ENCODE peak calls at places on chromosomes 6 and 20, in eight cellular contexts. One of them, this sample, is unnamed.
A peak's percentile ranks its signal among the peaks of the same experiment; 100 is the strongest.

GRCh38 chr6:129967427-129967826 is 51.0 kb upstream of the L3MBTL3 start:
- DNase-seq in PC-3: no peak
- DNase-seq in Peyer's patch: no peak
- DNase-seq in ascending aorta: no peak
- DNase-seq in CD8-positive, alpha-beta T cell: no peak
- DNase-seq in colonic mucosa: no peak
- DNase-seq in BJ: no peak
- DNase-seq in HCT116: no peak
- DNase-seq in this sample: no peak

GRCh38 chr20:17969276-17969883 is 562 bp downstream of the MGME1 start:
- DNase-seq in colonic mucosa: peak; percentile 63
- DNase-seq in PC-3: peak; percentile 51
- DNase-seq in Peyer's patch: no peak
- DNase-seq in HCT116: no peak
- DNase-seq in BJ: no peak
- DNase-seq in CD8-positive, alpha-beta T cell: no peak
- DNase-seq in ascending aorta: no peak
- DNase-seq in this sample: no peak

GRCh38 chr20:18314786-18315406 is 26.6 kb downstream of the ZNF133 start:
- DNase-seq in CD8-positive, alpha-beta T cell: no peak
- DNase-seq in HCT116: no peak
- DNase-seq in PC-3: peak; percentile 98
- DNase-seq in ascending aorta: no peak
- DNase-seq in Peyer's patch: no peak
- DNase-seq in BJ: peak; percentile 19
- DNase-seq in colonic mucosa: no peak
- DNase-seq in this sample: no peak

GRCh38 chr6:122799916-122800701 is 11.1 kb downstream of the SMPDL3A start:
- DNase-seq in BJ: no peak
- DNase-seq in PC-3: peak; percentile 63
- DNase-seq in colonic mucosa: no peak
- DNase-seq in Peyer's patch: no peak
- DNase-seq in ascending aorta: no peak
- DNase-seq in HCT116: no peak
- DNase-seq in CD8-positive, alpha-beta T cell: no peak
- DNase-seq in this sample: no peak

GRCh38 chr6:146968041-146968760 is 236.0 kb upstream of the STXBP5 start:
- DNase-seq in HCT116: no peak
- DNase-seq in ascending aorta: no peak
- DNase-seq in BJ: peak; percentile 36
- DNase-seq in colonic mucosa: no peak
- DNase-seq in Peyer's patch: no peak
- DNase-seq in CD8-positive, alpha-beta T cell: no peak
- DNase-seq in PC-3: peak; percentile 94
- DNase-seq in this sample: no peak

GRCh38 chr6:99119109-99120031 is 171.6 kb upstream of the FBXL4 start:
- DNase-seq in PC-3: peak; percentile 57
- DNase-seq in BJ: no peak
- DNase-seq in ascending aorta: no peak
- DNase-seq in CD8-positive, alpha-beta T cell: peak; percentile 21
- DNase-seq in HCT116: peak; percentile 12
- DNase-seq in Peyer's patch: no peak
- DNase-seq in colonic mucosa: peak; percentile 33
- DNase-seq in this sample: no peak

GRCh38 chr20:25493748-25494505 is 86.5 kb downstream of the GINS1 start:
- DNase-seq in ascending aorta: no peak
- DNase-seq in PC-3: no peak
- DNase-seq in CD8-positive, alpha-beta T cell: no peak
- DNase-seq in Peyer's patch: no peak
- DNase-seq in colonic mucosa: no peak
- DNase-seq in BJ: no peak
- DNase-seq in HCT116: no peak
- DNase-seq in this sample: no peak

GRCh38 chr20:58661298-58662141 is 10.4 kb downstream of the STX16 start:
- DNase-seq in HCT116: no peak
- DNase-seq in Peyer's patch: no peak
- DNase-seq in ascending aorta: no peak
- DNase-seq in PC-3: no peak
- DNase-seq in colonic mucosa: no peak
- DNase-seq in CD8-positive, alpha-beta T cell: peak; percentile 44
- DNase-seq in BJ: no peak
- DNase-seq in this sample: no peak

GRCh38 chr6:24139639-24140038 is 13.6 kb downstream of the NRSN1 start:
- DNase-seq in colonic mucosa: no peak
- DNase-seq in HCT116: no peak
- DNase-seq in PC-3: no peak
- DNase-seq in BJ: no peak
- DNase-seq in Peyer's patch: no peak
- DNase-seq in CD8-positive, alpha-beta T cell: no peak
- DNase-seq in ascending aorta: no peak
- DNase-seq in this sample: no peak

GRCh38 chr6:10541591-10541990 is 20.4 kb downstream of the GCNT2 start:
- DNase-seq in colonic mucosa: no peak
- DNase-seq in ascending aorta: no peak
- DNase-seq in BJ: no peak
- DNase-seq in Peyer's patch: no peak
- DNase-seq in HCT116: no peak
- DNase-seq in CD8-positive, alpha-beta T cell: no peak
- DNase-seq in PC-3: no peak
- DNase-seq in this sample: no peak

GRCh38 chr20:21339499-21339898 is 36.4 kb downstream of the XRN2 start:
- DNase-seq in colonic mucosa: no peak
- DNase-seq in BJ: no peak
- DNase-seq in Peyer's patch: no peak
- DNase-seq in ascending aorta: no peak
- DNase-seq in HCT116: no peak
- DNase-seq in CD8-positive, alpha-beta T cell: no peak
- DNase-seq in PC-3: no peak
- DNase-seq in this sample: no peak

GRCh38 chr20:21340991-21341722 is 38.0 kb downstream of the XRN2 start:
- DNase-seq in colonic mucosa: no peak
- DNase-seq in BJ: no peak
- DNase-seq in ascending aorta: no peak
- DNase-seq in CD8-positive, alpha-beta T cell: no peak
- DNase-seq in HCT116: no peak
- DNase-seq in Peyer's patch: no peak
- DNase-seq in PC-3: no peak
- DNase-seq in this sample: no peak

GRCh38 chr20:21342656-21343345 is 39.7 kb downstream of the XRN2 start:
- DNase-seq in ascending aorta: no peak
- DNase-seq in BJ: no peak
- DNase-seq in PC-3: no peak
- DNase-seq in colonic mucosa: no peak
- DNase-seq in Peyer's patch: no peak
- DNase-seq in CD8-positive, alpha-beta T cell: no peak
- DNase-seq in HCT116: no peak
- DNase-seq in this sample: no peak

GRCh38 chr20:21344216-21344615 is 41.1 kb downstream of the XRN2 start:
- DNase-seq in Peyer's patch: no peak
- DNase-seq in HCT116: no peak
- DNase-seq in colonic mucosa: no peak
- DNase-seq in BJ: no peak
- DNase-seq in PC-3: no peak
- DNase-seq in ascending aorta: no peak
- DNase-seq in CD8-positive, alpha-beta T cell: no peak
- DNase-seq in this sample: no peak

GRCh38 chr20:21344961-21345360 is 41.8 kb downstream of the XRN2 start:
- DNase-seq in colonic mucosa: no peak
- DNase-seq in Peyer's patch: no peak
- DNase-seq in BJ: no peak
- DNase-seq in CD8-positive, alpha-beta T cell: no peak
- DNase-seq in HCT116: no peak
- DNase-seq in ascending aorta: no peak
- DNase-seq in PC-3: no peak
- DNase-seq in this sample: no peak
- H3K36me3 ChIP-seq in colonic mucosa: peaks cover 12% of the 10 kb centered on the region
- H3K36me3 ChIP-seq in Peyer's patch: no peaks in the 10 kb centered on the region
- H3K36me3 ChIP-seq in BJ: peaks cover 3% of the 10 kb centered on the region
- H3K36me3 ChIP-seq in CD8-positive, alpha-beta T cell: peaks cover 28% of the 10 kb centered on the region
- H3K36me3 ChIP-seq in HCT116: peaks cover 43% of the 10 kb centered on the region
- H3K36me3 ChIP-seq in ascending aorta: peaks cover 69% of the 10 kb centered on the region
- H3K36me3 ChIP-seq in PC-3: peaks cover 70% of the 10 kb centered on the region
- H3K36me3 ChIP-seq in this sample: no peaks in the 10 kb centered on the region

DNA sequence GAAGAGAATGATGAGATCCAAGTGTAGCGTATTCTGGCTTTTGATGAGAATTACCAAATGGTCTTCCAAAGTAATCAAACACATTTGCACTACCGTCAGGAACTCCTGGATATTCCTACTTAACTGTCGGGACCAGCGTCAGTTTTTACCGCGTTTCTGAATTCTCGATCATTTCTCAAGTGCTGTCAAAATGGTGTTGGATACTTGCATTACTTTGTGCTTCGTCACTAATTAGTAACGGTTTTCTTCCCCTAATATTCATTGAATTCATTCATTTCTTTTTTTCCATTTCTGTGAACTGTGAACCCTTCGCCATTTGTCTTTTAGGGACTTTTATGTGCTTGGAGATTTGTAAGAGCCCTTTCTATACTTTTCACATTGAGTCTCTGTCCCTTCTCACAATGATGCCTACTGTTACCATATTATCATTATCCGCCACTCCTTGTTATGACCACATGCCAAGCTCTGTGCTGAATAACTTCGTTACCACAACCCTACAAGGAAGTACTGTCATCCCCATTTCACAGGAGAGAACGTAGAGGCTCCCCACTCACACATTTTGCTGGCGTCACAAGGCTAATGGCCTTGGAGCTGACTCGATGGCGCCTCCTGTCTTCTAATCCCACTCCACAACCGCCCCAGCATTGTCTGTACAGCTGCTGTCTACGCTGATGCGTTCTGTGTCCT is 74.2 kb upstream of the QKI start:
- DNase-seq in BJ: no peak
- DNase-seq in ascending aorta: no peak
- DNase-seq in Peyer's patch: no peak
- DNase-seq in PC-3: no peak
- DNase-seq in colonic mucosa: no peak
- DNase-seq in CD8-positive, alpha-beta T cell: no peak
- DNase-seq in HCT116: no peak
- DNase-seq in this sample: no peak
- TF ChIP-seq CTCF in BJ: no peak
- TF ChIP-seq CTCF in ascending aorta: no peak
- TF ChIP-seq CTCF in Peyer's patch: no peak
- TF ChIP-seq CTCF in PC-3: peak; percentile 31
- TF ChIP-seq CTCF in colonic mucosa: no peak
- TF ChIP-seq CTCF in CD8-positive, alpha-beta T cell: no peak
- TF ChIP-seq CTCF in HCT116: no peak
- TF ChIP-seq CTCF in this sample: no peak

GRCh38 chr6:123895346-123895745 is 91.7 kb downstream of the NKAIN2 start:
- DNase-seq in CD8-positive, alpha-beta T cell: no peak
- DNase-seq in Peyer's patch: no peak
- DNase-seq in colonic mucosa: no peak
- DNase-seq in ascending aorta: no peak
- DNase-seq in HCT116: no peak
- DNase-seq in BJ: no peak
- DNase-seq in PC-3: no peak
- DNase-seq in this sample: no peak

GRCh38 chr6:123901441-123901840 is 97.8 kb downstream of the NKAIN2 start:
- DNase-seq in CD8-positive, alpha-beta T cell: no peak
- DNase-seq in BJ: no peak
- DNase-seq in colonic mucosa: no peak
- DNase-seq in PC-3: no peak
- DNase-seq in ascending aorta: no peak
- DNase-seq in Peyer's patch: no peak
- DNase-seq in HCT116: no peak
- DNase-seq in this sample: no peak

GRCh38 chr6:123904228-123904627 is 100.6 kb downstream of the NKAIN2 start:
- DNase-seq in Peyer's patch: no peak
- DNase-seq in HCT116: no peak
- DNase-seq in BJ: no peak
- DNase-seq in PC-3: no peak
- DNase-seq in ascending aorta: no peak
- DNase-seq in colonic mucosa: no peak
- DNase-seq in CD8-positive, alpha-beta T cell: no peak
- DNase-seq in this sample: no peak

GRCh38 chr6:123898669-123899068 is 95.0 kb downstream of the NKAIN2 start:
- DNase-seq in colonic mucosa: no peak
- DNase-seq in Peyer's patch: no peak
- DNase-seq in PC-3: no peak
- DNase-seq in CD8-positive, alpha-beta T cell: no peak
- DNase-seq in BJ: no peak
- DNase-seq in ascending aorta: no peak
- DNase-seq in HCT116: no peak
- DNase-seq in this sample: no peak

DNA sequence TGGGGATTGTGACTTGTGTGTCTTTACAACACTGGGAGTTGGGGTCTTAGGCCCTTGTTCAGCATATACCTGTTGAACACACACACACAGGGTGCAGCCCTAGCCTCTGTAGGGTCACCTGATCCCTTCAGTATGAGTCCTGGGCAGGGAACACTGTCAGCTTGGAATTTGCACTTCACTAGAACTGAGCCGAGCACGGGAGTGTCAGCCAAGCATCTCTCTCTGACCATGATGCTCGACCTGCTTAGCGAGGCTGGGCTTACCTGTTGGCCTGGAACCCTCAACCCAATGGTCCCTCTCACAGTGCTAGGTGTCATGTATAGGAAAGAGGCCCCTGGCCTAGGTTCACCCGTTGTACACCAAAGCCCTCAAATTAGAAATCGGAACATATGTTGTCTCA is 96.1 kb downstream of the NKAIN2 start:
- DNase-seq in Peyer's patch: no peak
- DNase-seq in ascending aorta: no peak
- DNase-seq in PC-3: no peak
- DNase-seq in colonic mucosa: no peak
- DNase-seq in HCT116: no peak
- DNase-seq in CD8-positive, alpha-beta T cell: no peak
- DNase-seq in BJ: no peak
- DNase-seq in this sample: no peak
- H3K36me3 ChIP-seq in Peyer's patch: no peaks in the 10 kb centered on the region
- H3K36me3 ChIP-seq in ascending aorta: no peaks in the 10 kb centered on the region
- H3K36me3 ChIP-seq in PC-3: no peaks in the 10 kb centered on the region
- H3K36me3 ChIP-seq in colonic mucosa: no peaks in the 10 kb centered on the region
- H3K36me3 ChIP-seq in HCT116: no peaks in the 10 kb centered on the region
- H3K36me3 ChIP-seq in CD8-positive, alpha-beta T cell: no peaks in the 10 kb centered on the region
- H3K36me3 ChIP-seq in BJ: no peaks in the 10 kb centered on the region
- H3K36me3 ChIP-seq in this sample: no peaks in the 10 kb centered on the region

DNA sequence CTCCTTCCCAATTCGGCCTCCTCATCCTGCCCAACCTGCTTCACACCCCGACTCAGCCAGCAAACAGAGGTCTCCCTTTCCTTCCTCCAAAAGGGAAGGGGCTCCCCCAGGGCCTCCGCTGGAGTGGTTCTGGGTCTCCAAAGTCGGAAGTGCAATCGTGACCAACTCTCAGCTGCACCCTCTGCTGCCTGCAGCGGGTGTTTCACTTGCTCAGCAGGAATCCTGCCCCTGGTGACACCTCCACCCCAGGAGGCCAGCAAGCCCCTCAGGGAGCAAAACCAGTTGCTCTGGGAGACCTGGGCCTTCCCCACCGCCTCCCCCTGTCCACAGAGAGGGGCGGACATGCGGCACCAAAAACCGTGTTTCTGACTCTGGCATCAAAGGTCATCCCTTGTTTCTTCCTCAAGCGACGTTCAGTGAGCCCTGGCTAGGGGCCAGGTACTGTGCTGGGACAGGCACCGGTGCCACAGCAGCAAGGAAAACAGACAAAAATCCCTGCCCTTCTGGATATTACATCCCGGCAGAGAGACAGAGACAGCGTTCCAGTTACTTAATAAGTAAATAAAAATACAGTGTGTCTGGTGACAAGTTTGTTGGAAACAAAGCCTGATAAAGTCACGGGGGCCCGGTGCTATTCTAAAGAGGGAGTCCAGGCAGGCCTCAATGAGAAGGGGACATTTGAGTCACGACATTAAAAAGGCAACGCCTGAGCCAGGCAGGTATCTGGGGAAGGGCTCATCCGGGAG is 219.0 kb downstream of the BMP7 start:
- DNase-seq in PC-3: peak; percentile 58
- DNase-seq in Peyer's patch: no peak
- DNase-seq in colonic mucosa: no peak
- DNase-seq in CD8-positive, alpha-beta T cell: no peak
- DNase-seq in HCT116: no peak
- DNase-seq in BJ: no peak
- DNase-seq in ascending aorta: no peak
- DNase-seq in this sample: no peak
- TF ChIP-seq CTCF in PC-3: peak; percentile 65
- TF ChIP-seq CTCF in Peyer's patch: no peak
- TF ChIP-seq CTCF in colonic mucosa: no peak
- TF ChIP-seq CTCF in CD8-positive, alpha-beta T cell: no peak
- TF ChIP-seq CTCF in HCT116: no peak
- TF ChIP-seq CTCF in BJ: peak; percentile 31
- TF ChIP-seq CTCF in ascending aorta: no peak
- TF ChIP-seq CTCF in this sample: no peak

This sample was measured in mucosa of descending colon.